ENCODE peak calls at places on chromosomes 7 and 10, in four cellular contexts. One of them, this sample, is unnamed.

GRCh38 chr7:140674899-140675701 is 2.4 kb downstream of the ADCK2 start:
- DNase-seq in endothelial cell: peak; percentile 44
- DNase-seq in nephron progenitor cell: peak; percentile 54
- DNase-seq in Calu3: peak; percentile 24
- DNase-seq in this sample: no peak

GRCh38 chr10:126398924-126399323 is 10.6 kb upstream of the ADAM12 start:
- DNase-seq in endothelial cell: no peak
- DNase-seq in nephron progenitor cell: no peak
- DNase-seq in Calu3: no peak
- DNase-seq in this sample: no peak

GRCh38 chr10:63268139-63268797 is 135.1 kb downstream of the NRBF2 start:
- DNase-seq in endothelial cell: no peak
- DNase-seq in nephron progenitor cell: no peak
- DNase-seq in Calu3: no peak
- DNase-seq in this sample: no peak

GRCh38 chr10:4332764-4333473 is 493.1 kb upstream of the AKR1E2 start:
- DNase-seq in endothelial cell: no peak
- DNase-seq in nephron progenitor cell: no peak
- DNase-seq in Calu3: no peak
- DNase-seq in this sample: no peak

GRCh38 chr10:113027574-113028392 is 77.7 kb downstream of the TCF7L2 start:
- DNase-seq in endothelial cell: no peak
- DNase-seq in nephron progenitor cell: peak; percentile 69
- DNase-seq in Calu3: peak; percentile 48
- DNase-seq in this sample: no peak

GRCh38 chr7:139597028-139597427 is 73.5 kb downstream of the CLEC2L start:
- DNase-seq in endothelial cell: no peak
- DNase-seq in nephron progenitor cell: no peak
- DNase-seq in Calu3: no peak
- DNase-seq in this sample: no peak

GRCh38 chr10:83233691-83234090 is 905.6 kb upstream of the GHITM start:
- DNase-seq in endothelial cell: no peak
- DNase-seq in nephron progenitor cell: no peak
- DNase-seq in Calu3: no peak
- DNase-seq in this sample: no peak

GRCh38 chr7:103795112-103795511 is 194.3 kb downstream of the RELN start:
- DNase-seq in endothelial cell: no peak
- DNase-seq in nephron progenitor cell: no peak
- DNase-seq in Calu3: no peak
- DNase-seq in this sample: no peak

GRCh38 chr7:48183965-48184364 is 12.7 kb downstream of the ABCA13 start:
- DNase-seq in endothelial cell: no peak
- DNase-seq in nephron progenitor cell: no peak
- DNase-seq in Calu3: no peak
- DNase-seq in this sample: no peak

GRCh38 chr7:133705596-133705995 is 421.5 kb upstream of the LRGUK start:
- DNase-seq in endothelial cell: no peak
- DNase-seq in nephron progenitor cell: no peak
- DNase-seq in Calu3: no peak
- DNase-seq in this sample: no peak

GRCh38 chr10:22823109-22823508 is 104.7 kb upstream of the ARMC3 start:
- DNase-seq in endothelial cell: no peak
- DNase-seq in nephron progenitor cell: no peak
- DNase-seq in Calu3: peak; percentile 64
- DNase-seq in this sample: no peak

GRCh38 chr7:3914385-3914784 is 613.3 kb downstream of the SDK1 start:
- DNase-seq in endothelial cell: no peak
- DNase-seq in nephron progenitor cell: no peak
- DNase-seq in Calu3: no peak
- DNase-seq in this sample: no peak

GRCh38 chr7:128904381-128905197 is 5.9 kb downstream of the KCP start:
- DNase-seq in endothelial cell: no peak
- DNase-seq in nephron progenitor cell: no peak
- DNase-seq in Calu3: no peak
- DNase-seq in this sample: no peak

GRCh38 chr10:20698837-20699236 is 198.3 kb downstream of the NEBL start:
- DNase-seq in endothelial cell: no peak
- DNase-seq in nephron progenitor cell: no peak
- DNase-seq in Calu3: no peak
- DNase-seq in this sample: no peak

GRCh38 chr7:77727936-77728701 is 31.9 kb downstream of the RSBN1L start:
- DNase-seq in endothelial cell: peak; percentile 16
- DNase-seq in nephron progenitor cell: no peak
- DNase-seq in Calu3: no peak
- DNase-seq in this sample: peak; percentile 24

GRCh38 chr10:62462456-62462855 is 88.3 kb downstream of the ZNF365 start:
- DNase-seq in endothelial cell: no peak
- DNase-seq in nephron progenitor cell: no peak
- DNase-seq in Calu3: no peak
- DNase-seq in this sample: no peak

GRCh38 chr7:7190142-7190541 is 7.8 kb downstream of the C1GALT1 start:
- DNase-seq in endothelial cell: no peak
- DNase-seq in nephron progenitor cell: no peak
- DNase-seq in Calu3: no peak
- DNase-seq in this sample: no peak

GRCh38 chr7:77442631-77443420 is 26.7 kb upstream of the GSAP start:
- DNase-seq in endothelial cell: no peak
- DNase-seq in nephron progenitor cell: no peak
- DNase-seq in Calu3: no peak
- DNase-seq in this sample: no peak

GRCh38 chr10:4034907-4035581 is 250.0 kb upstream of the KLF6 start:
- DNase-seq in endothelial cell: no peak
- DNase-seq in nephron progenitor cell: no peak
- DNase-seq in Calu3: peak; percentile 2
- DNase-seq in this sample: no peak

GRCh38 chr10:65518379-65518778 is 1407.5 kb upstream of the LRRTM3 start:
- DNase-seq in endothelial cell: no peak
- DNase-seq in nephron progenitor cell: no peak
- DNase-seq in Calu3: no peak
- DNase-seq in this sample: no peak

GRCh38 chr7:155951554-155952158 is 139.4 kb upstream of the SHH start:
- DNase-seq in endothelial cell: peak; percentile 1
- DNase-seq in nephron progenitor cell: no peak
- DNase-seq in Calu3: peak; percentile 91
- DNase-seq in this sample: no peak

GRCh38 chr10:69065406-69066361 is 22.2 kb upstream of the SRGN start:
- DNase-seq in endothelial cell: no peak
- DNase-seq in nephron progenitor cell: no peak
- DNase-seq in Calu3: no peak
- DNase-seq in this sample: no peak

GRCh38 chr10:93080350-93081046 is 6.8 kb downstream of the CYP26A1 start:
- DNase-seq in endothelial cell: peak; percentile 70
- DNase-seq in nephron progenitor cell: peak; percentile 75
- DNase-seq in Calu3: peak; percentile 66
- DNase-seq in this sample: peak; percentile 68

GRCh38 chr7:81447351-81447952 is 322.4 kb downstream of the HGF start:
- DNase-seq in endothelial cell: peak; percentile 21
- DNase-seq in nephron progenitor cell: no peak
- DNase-seq in Calu3: peak; percentile 21
- DNase-seq in this sample: no peak

GRCh38 chr7:1276626-1277175 is 44.0 kb downstream of the UNCX start:
- DNase-seq in endothelial cell: no peak
- DNase-seq in nephron progenitor cell: no peak
- DNase-seq in Calu3: no peak
- DNase-seq in this sample: no peak

GRCh38 chr10:49361178-49361554 is 34.7 kb downstream of the DRGX start:
- DNase-seq in endothelial cell: no peak
- DNase-seq in nephron progenitor cell: no peak
- DNase-seq in Calu3: no peak
- DNase-seq in this sample: no peak

GRCh38 chr7:132187869-132188789 is 388.1 kb downstream of the PLXNA4 start:
- DNase-seq in endothelial cell: no peak
- DNase-seq in nephron progenitor cell: no peak
- DNase-seq in Calu3: no peak
- DNase-seq in this sample: peak; percentile 9

GRCh38 chr7:36129048-36129534 is 24.0 kb upstream of the EEPD1 start:
- DNase-seq in endothelial cell: no peak
- DNase-seq in nephron progenitor cell: no peak
- DNase-seq in Calu3: peak; percentile 70
- DNase-seq in this sample: no peak

GRCh38 chr10:66322261-66322660 is 603.6 kb upstream of the LRRTM3 start:
- DNase-seq in endothelial cell: no peak
- DNase-seq in nephron progenitor cell: no peak
- DNase-seq in Calu3: no peak
- DNase-seq in this sample: no peak

GRCh38 chr10:44458671-44459403 is 73.9 kb upstream of the CXCL12 start:
- DNase-seq in endothelial cell: no peak
- DNase-seq in nephron progenitor cell: no peak
- DNase-seq in Calu3: no peak
- DNase-seq in this sample: no peak

GRCh38 chr10:44723654-44724053 is 187.5 kb upstream of the TMEM72 start:
- DNase-seq in endothelial cell: no peak
- DNase-seq in nephron progenitor cell: no peak
- DNase-seq in Calu3: no peak
- DNase-seq in this sample: no peak

GRCh38 chr10:67075381-67076001 is 149.7 kb downstream of the LRRTM3 start:
- DNase-seq in endothelial cell: no peak
- DNase-seq in nephron progenitor cell: no peak
- DNase-seq in Calu3: peak; percentile 2
- DNase-seq in this sample: no peak

GRCh38 chr10:109696462-109696861 is 226.8 kb downstream of the XPNPEP1 start:
- DNase-seq in endothelial cell: no peak
- DNase-seq in nephron progenitor cell: no peak
- DNase-seq in Calu3: no peak
- DNase-seq in this sample: no peak

GRCh38 chr7:86209036-86209435 is 434.7 kb upstream of the GRM3 start:
- DNase-seq in endothelial cell: no peak
- DNase-seq in nephron progenitor cell: no peak
- DNase-seq in Calu3: no peak
- DNase-seq in this sample: no peak

GRCh38 chr7:67438913-67439312 is 442.3 kb downstream of the TYW1 start:
- DNase-seq in endothelial cell: no peak
- DNase-seq in nephron progenitor cell: no peak
- DNase-seq in Calu3: no peak
- DNase-seq in this sample: no peak

GRCh38 chr7:116632349-116632748 is 39.6 kb upstream of the MET start:
- DNase-seq in endothelial cell: no peak
- DNase-seq in nephron progenitor cell: no peak
- DNase-seq in Calu3: no peak
- DNase-seq in this sample: no peak

GRCh38 chr7:116630932-116631449 is 41.0 kb upstream of the MET start:
- DNase-seq in endothelial cell: no peak
- DNase-seq in nephron progenitor cell: peak; percentile 24
- DNase-seq in Calu3: peak; percentile 88
- DNase-seq in this sample: peak; percentile 58

GRCh38 chr7:116630357-116630756 is 41.6 kb upstream of the MET start:
- DNase-seq in endothelial cell: no peak
- DNase-seq in nephron progenitor cell: no peak
- DNase-seq in Calu3: no peak
- DNase-seq in this sample: no peak

GRCh38 chr7:116631676-116632075 is 40.3 kb upstream of the MET start:
- DNase-seq in endothelial cell: no peak
- DNase-seq in nephron progenitor cell: no peak
- DNase-seq in Calu3: no peak
- DNase-seq in this sample: no peak

DNA sequence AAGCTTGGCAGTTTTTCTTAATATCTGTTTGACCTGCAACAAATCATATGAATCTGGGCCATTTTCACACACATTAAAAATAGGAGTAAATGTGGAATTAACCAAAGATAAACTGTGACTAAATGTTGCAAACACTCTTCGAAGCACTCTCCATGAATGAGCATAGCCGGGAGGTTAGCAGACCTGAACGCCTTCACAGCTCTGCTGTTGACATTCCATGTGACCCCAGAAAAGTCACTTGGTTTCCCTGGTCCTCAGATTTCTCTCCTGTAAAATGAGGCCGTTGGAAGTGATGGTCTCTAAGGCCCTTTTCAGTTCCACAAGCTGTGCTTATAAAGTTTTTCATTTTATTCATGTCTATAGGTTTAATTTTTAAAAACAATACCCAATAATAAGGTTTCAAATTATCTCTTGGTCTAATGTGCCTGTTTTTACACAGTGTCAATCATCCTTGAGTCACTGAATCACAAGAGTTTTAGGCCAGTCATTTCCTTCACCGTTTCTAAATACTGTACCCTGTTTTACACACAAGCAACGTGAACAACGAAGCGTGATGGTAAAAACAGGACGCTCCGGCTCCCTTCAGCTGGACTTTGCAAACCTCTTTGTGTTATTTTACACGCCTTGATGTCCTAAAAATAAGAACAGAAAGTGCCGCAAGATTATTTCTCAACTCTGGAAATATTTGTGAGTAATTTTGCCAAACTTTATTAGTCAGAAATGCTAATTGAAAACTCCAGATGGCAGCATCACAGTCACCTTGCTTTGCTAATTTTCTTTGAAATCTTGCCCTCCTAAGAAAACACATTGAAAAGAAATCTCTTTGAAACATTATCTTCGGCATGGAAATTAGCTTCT is 38.6 kb upstream of the MET start:
- DNase-seq in endothelial cell: no peak
- DNase-seq in nephron progenitor cell: peak; percentile 15
- DNase-seq in Calu3: no peak
- DNase-seq in this sample: no peak
- TF ChIP-seq CTCF in endothelial cell: no peak
- TF ChIP-seq CTCF in nephron progenitor cell: no peak
- TF ChIP-seq CTCF in Calu3: no peak
- TF ChIP-seq CTCF in this sample: no peak

DNA sequence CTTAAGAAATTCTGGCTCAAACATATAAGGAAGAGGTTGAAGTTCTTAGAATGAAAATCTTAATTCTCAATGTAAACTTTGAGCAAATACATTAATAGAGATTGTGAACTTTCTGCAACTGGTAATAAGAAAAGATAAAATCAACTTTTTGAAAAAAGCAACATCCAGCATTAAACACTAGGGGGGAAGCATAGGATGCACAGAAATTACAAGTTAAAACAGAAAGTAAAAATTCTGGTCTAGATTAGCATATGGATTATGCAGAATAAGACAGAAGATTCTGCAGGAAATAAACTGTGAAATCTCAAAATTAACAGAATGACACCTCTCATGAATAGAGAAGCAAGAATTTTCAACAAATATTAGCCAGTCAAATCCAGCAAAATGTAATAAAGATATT is 38.0 kb upstream of the CAV2 start:
- DNase-seq in endothelial cell: no peak
- DNase-seq in nephron progenitor cell: no peak
- DNase-seq in Calu3: no peak
- DNase-seq in this sample: no peak
- TF ChIP-seq CTCF in endothelial cell: peak; percentile 20
- TF ChIP-seq CTCF in nephron progenitor cell: no peak
- TF ChIP-seq CTCF in Calu3: no peak
- TF ChIP-seq CTCF in this sample: no peak

GRCh38 chr7:37438879-37439278 is 9.8 kb downstream of the ELMO1 start:
- DNase-seq in endothelial cell: no peak
- DNase-seq in nephron progenitor cell: no peak
- DNase-seq in Calu3: no peak
- DNase-seq in this sample: no peak
- TF ChIP-seq CTCF in endothelial cell: no peak
- TF ChIP-seq CTCF in nephron progenitor cell: no peak
- TF ChIP-seq CTCF in Calu3: no peak
- TF ChIP-seq CTCF in this sample: no peak

GRCh38 chr7:25789701-25790240 is 362.2 kb upstream of the NFE2L3 start:
- DNase-seq in endothelial cell: no peak
- DNase-seq in nephron progenitor cell: no peak
- DNase-seq in Calu3: no peak
- DNase-seq in this sample: no peak
- TF ChIP-seq CTCF in endothelial cell: no peak
- TF ChIP-seq CTCF in nephron progenitor cell: no peak
- TF ChIP-seq CTCF in Calu3: no peak
- TF ChIP-seq CTCF in this sample: no peak

This sample was measured in glutamatergic neuron.